ENCODE peak calls at places on chromosomes 16 and 17, in six cellular contexts. T, H, I, A, Z and O are unnamed samples.

GRCh38 chr16:48505705-48506104 is 104.3 kb downstream of the N4BP1 start:
- DNase-seq in T (no peak), H (no peak), I (no peak), A (no peak), Z (no peak), O (no peak)

GRCh38 chr17:81966343-81967243 is 5.6 kb upstream of the NOTUM start:
- DNase-seq in T (no peak), H (peak; percentile 66), I (peak; percentile 51), A (no peak), Z (no peak), O (peak; percentile 76)

GRCh38 chr16:75263963-75264445 is 12.6 kb upstream of the BCAR1 start:
- DNase-seq in T (no peak), H (no peak), I (no peak), A (peak; percentile 81), Z (no peak), O (no peak)

GRCh38 chr17:36931697-36932382 is 5.4 kb upstream of the LHX1 start:
- DNase-seq in T (no peak), H (no peak), I (no peak), A (no peak), Z (no peak), O (no peak)

GRCh38 chr17:30377574-30377973 is 1.2 kb upstream of the CPD start:
- DNase-seq in T (no peak), H (no peak), I (no peak), A (no peak), Z (no peak), O (no peak)

GRCh38 chr16:28910046-28911031 is 14.7 kb downstream of the RABEP2 start:
- DNase-seq in T (no peak), H (no peak), I (no peak), A (no peak), Z (no peak), O (no peak)

GRCh38 chr16:11836653-11837244 is 14.6 kb downstream of the RSL1D1 start:
- DNase-seq in T (no peak), H (no peak), I (no peak), A (no peak), Z (no peak), O (no peak)

GRCh38 chr17:33266116-33266515 is 27.0 kb downstream of the ASIC2 start:
- DNase-seq in T (no peak), H (no peak), I (no peak), A (no peak), Z (no peak), O (no peak)

GRCh38 chr17:64216030-64216384 is 47.1 kb downstream of the TEX2 start:
- DNase-seq in T (no peak), H (no peak), I (no peak), A (no peak), Z (no peak), O (no peak)

GRCh38 chr17:75454193-75454592 is 2.2 kb upstream of the TMEM94 start:
- DNase-seq in T (no peak), H (peak; percentile 96), I (no peak), A (no peak), Z (no peak), O (no peak)

GRCh38 chr16:57537596-57538234 is 1.3 kb upstream of the CCDC102A start:
- DNase-seq in T (no peak), H (no peak), I (no peak), A (peak; percentile 60), Z (no peak), O (no peak)

GRCh38 chr17:75642221-75643032 is 9.2 kb downstream of the SMIM5 start:
- DNase-seq in T (no peak), H (no peak), I (no peak), A (no peak), Z (no peak), O (no peak)

GRCh38 chr17:83154311-83155127 is 75.1 kb downstream of the METRNL start:
- DNase-seq in T (no peak), H (no peak), I (no peak), A (peak; percentile 50), Z (no peak), O (no peak)

GRCh38 chr17:56809106-56809819 is 24.5 kb downstream of the C17orf67 start:
- DNase-seq in T (peak; percentile 88), H (no peak), I (no peak), A (no peak), Z (no peak), O (peak; percentile 74)

GRCh38 chr16:69316595-69317034 is 5.5 kb downstream of the VPS4A start:
- DNase-seq in T (no peak), H (no peak), I (peak; percentile 13), A (no peak), Z (no peak), O (no peak)

GRCh38 chr16:57970971-57971370 is at the start of gene CNGB1:
- DNase-seq in T (no peak), H (no peak), I (no peak), A (no peak), Z (no peak), O (no peak)